ENCODE peak calls at places on chromosome 4, in ten cellular contexts. Y is T-helper 2 cell, E is amniotic stem cell, F is C1 segment of cervical spinal cord, T is lower leg skin, D is fibroblast of mammary gland, L is coronary artery, C is esophagus squamous epithelium, P is epithelial cell of esophagus, B is kidney tubule cell. M is an unnamed sample.

GRCh38 chr4:90536408-90536807 is 409.2 kb downstream of the CCSER1 start:
- DNase-seq in P (no peak), T (no peak), L (no peak), F (no peak), B (no peak), Y (no peak), D (no peak), C (no peak), E (no peak), M (no peak)

GRCh38 chr4:183831026-183831446 is 74.1 kb upstream of the STOX2 start:
- DNase-seq in C (no peak), D (no peak), E (no peak), Y (no peak), B (no peak), P (no peak), F (no peak), T (no peak), L (no peak), M (no peak)

GRCh38 chr4:108846568-108846967 is 83.7 kb upstream of the ETNPPL start:
- DNase-seq in C (no peak), P (no peak), Y (no peak), E (no peak), D (peak), B (no peak), T (no peak), L (no peak), F (no peak), M (no peak)

GRCh38 chr4:171812377-171813194 is 618 bp upstream of the GALNTL6 start:
- DNase-seq in T (no peak), L (no peak), C (no peak), F (no peak), Y (no peak), D (no peak), E (no peak), B (peak), P (no peak), M (no peak)

GRCh38 chr4:1628892-1629703 is 55.0 kb downstream of the FAM53A start:
- DNase-seq in C (no peak), T (peak), D (peak), P (no peak), F (peak), Y (peak), L (no peak), E (no peak), B (peak), M (no peak)

GRCh38 chr4:52891743-52892142 is 29.6 kb downstream of the RASL11B start:
- DNase-seq in F (no peak), P (no peak), E (no peak), C (no peak), Y (no peak), L (no peak), B (no peak), T (no peak), D (no peak), M (no peak)

GRCh38 chr4:118999919-119000318 is 111.3 kb downstream of the SYNPO2 start:
- DNase-seq in Y (no peak), F (no peak), P (no peak), T (no peak), B (no peak), L (no peak), D (no peak), E (no peak), C (no peak), M (no peak)

GRCh38 chr4:10571896-10572295 is 112.7 kb downstream of the CLNK start:
- DNase-seq in P (peak), D (no peak), L (no peak), Y (no peak), F (no peak), B (no peak), T (no peak), E (no peak), C (no peak), M (no peak)

GRCh38 chr4:169565606-169566351 is 46.6 kb downstream of the NEK1 start:
- DNase-seq in B (no peak), P (no peak), D (no peak), F (no peak), C (no peak), E (no peak), T (no peak), Y (no peak), L (no peak), M (no peak)

GRCh38 chr4:6177587-6178197 is 22.7 kb downstream of the JAKMIP1 start:
- DNase-seq in P (no peak), Y (peak), L (no peak), F (no peak), T (no peak), B (no peak), D (no peak), E (no peak), C (no peak), M (no peak)